ENCODE peak calls at places on chromosomes 11 and 22, in seven cellular contexts. M is GM12892, F is H1, R is K562, S is SK-N-SH, V is GM12878, O is HepG2. C is an unnamed sample.

GRCh38 chr11:842370-843002 is at the start of the genes POLR2L and TSPAN4:
- DNase-seq in O (peak), R (peak), V (no peak), S (peak), F (no peak), M (peak), C (peak)

GRCh38 chr11:124194696-124195418 is 11.7 kb downstream of the OR10D3 start:
- DNase-seq in M (no peak), S (peak), V (peak), R (peak), F (no peak), O (peak), C (no peak)

GRCh38 chr11:19803506-19803998 is 90.9 kb downstream of the NAV2 start:
- DNase-seq in S (no peak), R (no peak), F (no peak), O (no peak), M (no peak), V (no peak), C (no peak)

GRCh38 chr11:35654711-35655110 is 7.9 kb upstream of the TRIM44 start:
- DNase-seq in F (no peak), V (no peak), M (no peak), R (no peak), O (no peak), S (no peak), C (no peak)

GRCh38 chr22:19187716-19188563 is 9.4 kb upstream of the SLC25A1 start:
- DNase-seq in F (no peak), M (no peak), S (no peak), R (no peak), V (no peak), O (no peak), C (no peak)

GRCh38 chr11:34206598-34207300 is 101.3 kb downstream of the NAT10 start:
- DNase-seq in S (peak), V (no peak), M (no peak), O (no peak), F (no peak), R (no peak), C (no peak)

GRCh38 chr11:42770444-42771065 is 541.2 kb upstream of the API5 start:
- DNase-seq in R (peak), O (peak), M (peak), F (peak), V (no peak), S (peak), C (peak)

GRCh38 chr22:27278986-27279385 is 522.6 kb downstream of the MN1 start:
- DNase-seq in S (no peak), M (no peak), O (no peak), V (no peak), F (no peak), R (no peak), C (no peak)

GRCh38 chr11:15845261-15845660 is 511.1 kb downstream of the SOX6 start:
- DNase-seq in F (no peak), R (no peak), O (no peak), V (no peak), S (no peak), M (no peak), C (no peak)

GRCh38 chr22:20641198-20641892 is 132.6 kb upstream of the SERPIND1 start:
- DNase-seq in R (no peak), V (no peak), M (no peak), S (no peak), O (no peak), F (no peak), C (no peak)

GRCh38 chr22:50190182-50190951 is 4.7 kb downstream of the TRABD start:
- DNase-seq in F (peak), O (no peak), R (peak), V (peak), M (peak), S (peak), C (peak)

GRCh38 chr22:20084547-20085413 is 4.7 kb downstream of the DGCR8 start:
- DNase-seq in F (no peak), M (no peak), V (no peak), R (peak), O (peak), S (peak), C (no peak)

GRCh38 chr22:26169312-26170111 is at the start of gene SEZ6L:
- DNase-seq in O (no peak), S (peak), M (peak), R (no peak), F (no peak), V (no peak), C (peak)

GRCh38 chr11:121575250-121575962 is 122.6 kb upstream of the SORL1-AS1 start:
- DNase-seq in F (no peak), S (no peak), R (no peak), V (peak), M (no peak), O (no peak), C (no peak)

GRCh38 chr11:83166193-83166866 is 9.4 kb downstream of the PCF11 start:
- DNase-seq in V (no peak), O (no peak), M (no peak), R (no peak), S (no peak), F (no peak), C (no peak)

GRCh38 chr11:12377824-12378593 is 638 bp downstream of the PARVA start:
- DNase-seq in R (peak), S (peak), O (peak), M (no peak), V (no peak), F (peak), C (no peak)

GRCh38 chr11:114438303-114438702 is 964 bp upstream of the REXO2 start:
- DNase-seq in M (no peak), O (no peak), V (no peak), S (no peak), F (no peak), R (no peak), C (no peak)
- TF ChIP-seq TAF1 in M (no peak), O (no peak), V (no peak), S (no peak), F (no peak), R (no peak), C (no peak)

DNA sequence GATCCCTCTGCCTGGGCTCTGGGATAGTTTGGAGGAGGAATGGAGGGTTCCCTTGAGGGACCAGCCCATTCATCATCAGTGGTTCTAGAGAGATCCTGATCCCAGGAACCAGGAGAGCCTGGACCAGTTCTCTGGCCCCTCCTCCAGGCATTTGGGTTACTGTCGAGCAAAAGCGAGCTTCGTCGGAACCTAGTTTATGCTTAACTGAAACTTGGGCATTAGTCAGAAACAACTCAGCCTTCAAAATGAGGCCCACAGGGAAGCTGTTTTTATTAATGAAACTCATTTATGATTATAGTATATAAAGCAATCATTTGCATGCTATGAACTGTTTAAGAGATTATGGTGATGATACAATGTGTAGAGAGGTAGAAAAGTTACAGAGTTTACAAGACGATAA is 61.4 kb downstream of the LIF start:
- DNase-seq in R (no peak), O (no peak), M (no peak), S (no peak), V (no peak), F (no peak), C (no peak)
- TF ChIP-seq TAF1 in R (no peak), O (no peak), M (no peak), S (no peak), V (no peak), F (no peak), C (no peak)

GRCh38 chr22:41831828-41832552 is 915 bp upstream of the SREBF2 start:
- DNase-seq in M (no peak), R (no peak), F (no peak), S (no peak), V (no peak), O (no peak), C (no peak)

GRCh38 chr22:41832553-41833368 is at the start of gene SREBF2:
- DNase-seq in V (peak), O (peak), F (peak), M (peak), S (peak), R (peak), C (peak)

GRCh38 chr22:41831383-41831782 is 1.5 kb upstream of the SREBF2 start:
- DNase-seq in O (no peak), R (no peak), S (no peak), V (no peak), M (no peak), F (no peak), C (no peak)

GRCh38 chr22:41834005-41834975 is 1.4 kb downstream of the SREBF2 start:
- DNase-seq in S (no peak), F (no peak), R (no peak), O (peak), V (no peak), M (no peak), C (no peak)

GRCh38 chr22:41833369-41834004 is 582 bp downstream of the SREBF2 start:
- DNase-seq in S (peak), O (no peak), F (no peak), R (peak), V (no peak), M (peak), C (peak)
- TF ChIP-seq TAF1 in S (no peak), O (peak), F (no peak), R (no peak), V (no peak), M (peak), C (peak)

GRCh38 chr11:112770487-112770886 is 190.7 kb upstream of the NCAM1 start:
- DNase-seq in F (no peak), V (no peak), S (no peak), O (no peak), R (no peak), M (no peak), C (no peak)
- TF ChIP-seq TAF1 in F (no peak), V (no peak), S (no peak), O (no peak), R (no peak), M (no peak), C (no peak)

GRCh38 chr11:130125638-130126037 is 33.9 kb upstream of the ST14 start:
- DNase-seq in S (no peak), O (no peak), R (no peak), V (no peak), F (no peak), M (no peak), C (no peak)

GRCh38 chr11:130123414-130124040 is 36.1 kb upstream of the ST14 start:
- DNase-seq in F (no peak), O (no peak), S (no peak), R (no peak), M (no peak), V (no peak), C (no peak)

GRCh38 chr11:130121430-130121978 is 38.1 kb upstream of the ST14 start:
- DNase-seq in O (no peak), R (no peak), F (no peak), S (no peak), V (no peak), M (no peak), C (no peak)

GRCh38 chr11:130122141-130122575 is 37.4 kb upstream of the ST14 start:
- DNase-seq in F (no peak), S (no peak), O (no peak), V (no peak), M (no peak), R (no peak), C (no peak)

DNA sequence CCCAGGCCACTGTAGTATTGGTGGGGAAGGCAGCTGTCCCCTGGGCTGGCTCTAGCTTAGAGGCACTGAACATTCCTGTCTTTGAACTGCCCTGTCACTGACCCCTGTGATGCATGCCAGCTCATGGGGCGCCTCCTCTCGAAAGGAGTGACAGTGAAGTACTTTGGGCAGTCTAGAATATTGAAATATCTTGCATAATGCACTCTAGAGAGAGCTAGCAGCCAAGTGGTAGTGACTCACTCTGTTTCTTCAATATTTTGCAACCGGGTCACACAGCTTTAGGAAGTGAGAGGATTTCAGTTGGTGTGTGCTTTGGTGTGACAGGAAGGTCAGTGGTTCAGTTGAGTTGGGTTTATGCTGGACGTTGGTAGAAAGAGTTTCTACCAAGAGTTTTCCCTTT is 35.5 kb upstream of the ST14 start:
- DNase-seq in V (no peak), M (no peak), O (peak), R (no peak), S (no peak), F (no peak), C (no peak)
- TF ChIP-seq TAF1 in V (no peak), M (no peak), O (no peak), R (no peak), S (no peak), F (no peak), C (no peak)

C was measured in GM12891.